ENCODE peak calls at places on chromosome 5, in ten cellular contexts. G is bronchial epithelial cell, L is GM06990, B is heart right ventricle, Q is astrocyte of the cerebellum, E is osteocyte, M is AG09319, Z is psoas muscle, H is AG04450, V is dorsolateral prefrontal cortex. P is an unnamed sample.

GRCh38 chr5:60677831-60678664 is 21.9 kb downstream of the DEPDC1B start:
- DNase-seq in G (peak), L (no peak), B (no peak), Q (peak), E (no peak), M (peak), Z (no peak), H (no peak), V (no peak), P (no peak)

GRCh38 chr5:52743970-52744369 is 43.7 kb upstream of the ITGA1 start:
- DNase-seq in G (no peak), L (peak), B (no peak), Q (peak), E (no peak), M (no peak), Z (no peak), H (no peak), V (no peak), P (no peak)

GRCh38 chr5:161165998-161166660 is 314.1 kb upstream of the ATP10B start:
- DNase-seq in G (no peak), L (no peak), B (no peak), Q (no peak), E (no peak), M (no peak), Z (no peak), H (no peak), V (peak), P (no peak)

GRCh38 chr5:128252794-128253193 is 169.2 kb downstream of the SLC12A2 start:
- DNase-seq in G (peak), L (no peak), B (no peak), Q (no peak), E (no peak), M (no peak), Z (no peak), H (no peak), V (no peak), P (no peak)

GRCh38 chr5:640461-641330 is 28.6 kb downstream of the CEP72 start:
- DNase-seq in G (no peak), L (no peak), B (no peak), Q (no peak), E (peak), M (no peak), Z (no peak), H (no peak), V (no peak), P (no peak)

GRCh38 chr5:157219491-157220271 is 39.0 kb downstream of the ITK start:
- DNase-seq in G (no peak), L (peak), B (no peak), Q (no peak), E (no peak), M (no peak), Z (no peak), H (no peak), V (no peak), P (no peak)

GRCh38 chr5:138752341-138752950 is 779 bp upstream of the CTNNA1 start:
- DNase-seq in G (peak), L (peak), B (no peak), Q (no peak), E (no peak), M (no peak), Z (no peak), H (no peak), V (no peak), P (no peak)

GRCh38 chr5:8517461-8517860 is 648.5 kb downstream of the MTRR start:
- DNase-seq in G (peak), L (no peak), B (no peak), Q (no peak), E (no peak), M (no peak), Z (no peak), H (no peak), V (no peak), P (no peak)

GRCh38 chr5:80339116-80339515 is 19.3 kb downstream of the SPZ1 start:
- DNase-seq in G (no peak), L (no peak), B (no peak), Q (no peak), E (no peak), M (no peak), Z (no peak), H (no peak), V (no peak), P (no peak)

GRCh38 chr5:109173395-109173794 is 236.4 kb downstream of the PJA2 start:
- DNase-seq in G (peak), L (no peak), B (no peak), Q (no peak), E (no peak), M (no peak), Z (no peak), H (no peak), V (no peak), P (no peak)

GRCh38 chr5:87400305-87400899 is 12.3 kb downstream of the CCNH start:
- DNase-seq in G (peak), L (no peak), B (no peak), Q (no peak), E (no peak), M (no peak), Z (no peak), H (no peak), V (no peak), P (no peak)

GRCh38 chr5:102589661-102590060 is 90.9 kb upstream of the SLCO6A1 start:
- DNase-seq in G (peak), L (no peak), B (no peak), Q (no peak), E (no peak), M (no peak), Z (no peak), H (no peak), V (no peak), P (no peak)

GRCh38 chr5:15899481-15899880 is 280.1 kb downstream of the MARCHF11 start:
- DNase-seq in G (no peak), L (no peak), B (no peak), Q (no peak), E (no peak), M (no peak), Z (no peak), H (no peak), V (no peak), P (no peak)

GRCh38 chr5:91403404-91403803 is 20.3 kb upstream of the ARRDC3 start:
- DNase-seq in G (no peak), L (no peak), B (no peak), Q (no peak), E (no peak), M (peak), Z (no peak), H (peak), V (no peak), P (no peak)

GRCh38 chr5:170348069-170348702 is 41.0 kb downstream of the KCNMB1 start:
- DNase-seq in G (no peak), L (no peak), B (no peak), Q (no peak), E (no peak), M (no peak), Z (no peak), H (no peak), V (no peak), P (no peak)

GRCh38 chr5:144122641-144123040 is 47.8 kb downstream of the YIPF5 start:
- DNase-seq in G (no peak), L (no peak), B (no peak), Q (no peak), E (no peak), M (no peak), Z (no peak), H (no peak), V (no peak), P (no peak)

GRCh38 chr5:9188131-9188530 is 357.7 kb downstream of the SEMA5A start:
- DNase-seq in G (peak), L (no peak), B (no peak), Q (no peak), E (no peak), M (peak), Z (no peak), H (peak), V (no peak), P (no peak)

GRCh38 chr5:141725909-141726308 is 43.9 kb upstream of the ARAP3 start:
- DNase-seq in G (no peak), L (no peak), B (no peak), Q (no peak), E (no peak), M (no peak), Z (no peak), H (no peak), V (no peak), P (no peak)

GRCh38 chr5:53418844-53419243 is 61.6 kb upstream of the FST start:
- DNase-seq in G (peak), L (no peak), B (no peak), Q (no peak), E (no peak), M (peak), Z (no peak), H (peak), V (no peak), P (no peak)

GRCh38 chr5:152124413-152125082 is 199.9 kb upstream of the GLRA1 start:
- DNase-seq in G (no peak), L (no peak), B (no peak), Q (no peak), E (no peak), M (no peak), Z (no peak), H (no peak), V (no peak), P (no peak)

GRCh38 chr5:146042628-146043279 is 62.6 kb downstream of the PLAC8L1 start:
- DNase-seq in G (peak), L (no peak), B (no peak), Q (peak), E (peak), M (peak), Z (no peak), H (peak), V (no peak), P (no peak)

GRCh38 chr5:41068169-41068568 is 3.0 kb downstream of the MROH2B start:
- DNase-seq in G (no peak), L (no peak), B (no peak), Q (peak), E (no peak), M (no peak), Z (no peak), H (no peak), V (no peak), P (no peak)

GRCh38 chr5:112070022-112070421 is 313.0 kb upstream of the NREP start:
- DNase-seq in G (peak), L (no peak), B (no peak), Q (no peak), E (no peak), M (no peak), Z (no peak), H (no peak), V (no peak), P (no peak)

GRCh38 chr5:154698681-154699275 is 56.4 kb upstream of the LARP1 start:
- DNase-seq in G (no peak), L (no peak), B (no peak), Q (no peak), E (no peak), M (no peak), Z (no peak), H (no peak), V (no peak), P (no peak)

GRCh38 chr5:116452774-116453368 is 121.8 kb downstream of the SEMA6A start:
- DNase-seq in G (peak), L (no peak), B (no peak), Q (no peak), E (no peak), M (no peak), Z (no peak), H (no peak), V (no peak), P (no peak)

GRCh38 chr5:89037090-89037489 is 154.1 kb upstream of the MEF2C start:
- DNase-seq in G (peak), L (no peak), B (no peak), Q (no peak), E (no peak), M (no peak), Z (no peak), H (peak), V (no peak), P (no peak)

GRCh38 chr5:142906863-142907671 is 136.9 kb downstream of the ARHGAP26 start:
- DNase-seq in G (no peak), L (no peak), B (peak), Q (no peak), E (no peak), M (no peak), Z (peak), H (peak), V (no peak), P (no peak)

GRCh38 chr5:147369742-147370374 is 135.0 kb downstream of the STK32A start:
- DNase-seq in G (peak), L (no peak), B (no peak), Q (no peak), E (no peak), M (no peak), Z (no peak), H (no peak), V (no peak), P (no peak)

GRCh38 chr5:172095368-172095960 is 89.0 kb upstream of the FBXW11 start:
- DNase-seq in G (no peak), L (no peak), B (no peak), Q (no peak), E (no peak), M (no peak), Z (no peak), H (no peak), V (no peak), P (no peak)

GRCh38 chr5:144189800-144190429 is 19.2 kb downstream of the KCTD16 start:
- DNase-seq in G (peak), L (no peak), B (no peak), Q (no peak), E (no peak), M (no peak), Z (no peak), H (no peak), V (no peak), P (no peak)

GRCh38 chr5:100004969-100005368 is 530.2 kb upstream of the FAM174A start:
- DNase-seq in G (peak), L (no peak), B (no peak), Q (no peak), E (no peak), M (no peak), Z (no peak), H (no peak), V (no peak), P (no peak)

GRCh38 chr5:153445875-153446567 is 44.4 kb upstream of the GRIA1 start:
- DNase-seq in G (peak), L (no peak), B (no peak), Q (no peak), E (peak), M (no peak), Z (no peak), H (no peak), V (peak), P (no peak)

GRCh38 chr5:151005975-151006576 is 14.3 kb upstream of the GPX3 start:
- DNase-seq in G (no peak), L (no peak), B (peak), Q (no peak), E (no peak), M (peak), Z (peak), H (peak), V (no peak), P (no peak)

GRCh38 chr5:64766105-64766504 is 2.4 kb downstream of the SREK1IP1 start:
- DNase-seq in G (peak), L (no peak), B (no peak), Q (no peak), E (no peak), M (no peak), Z (no peak), H (no peak), V (no peak), P (no peak)

GRCh38 chr5:154078305-154078704 is 39.5 kb downstream of the MFAP3 start:
- DNase-seq in G (no peak), L (no peak), B (no peak), Q (no peak), E (no peak), M (no peak), Z (no peak), H (no peak), V (no peak), P (no peak)

GRCh38 chr5:35012796-35013195 is 35.0 kb downstream of the AGXT2 start:
- DNase-seq in G (no peak), L (no peak), B (peak), Q (peak), E (no peak), M (no peak), Z (peak), H (no peak), V (no peak), P (no peak)

GRCh38 chr5:42772265-42772993 is 15.8 kb downstream of the CCDC152 start:
- DNase-seq in G (peak), L (no peak), B (no peak), Q (no peak), E (no peak), M (no peak), Z (no peak), H (no peak), V (no peak), P (no peak)

DNA sequence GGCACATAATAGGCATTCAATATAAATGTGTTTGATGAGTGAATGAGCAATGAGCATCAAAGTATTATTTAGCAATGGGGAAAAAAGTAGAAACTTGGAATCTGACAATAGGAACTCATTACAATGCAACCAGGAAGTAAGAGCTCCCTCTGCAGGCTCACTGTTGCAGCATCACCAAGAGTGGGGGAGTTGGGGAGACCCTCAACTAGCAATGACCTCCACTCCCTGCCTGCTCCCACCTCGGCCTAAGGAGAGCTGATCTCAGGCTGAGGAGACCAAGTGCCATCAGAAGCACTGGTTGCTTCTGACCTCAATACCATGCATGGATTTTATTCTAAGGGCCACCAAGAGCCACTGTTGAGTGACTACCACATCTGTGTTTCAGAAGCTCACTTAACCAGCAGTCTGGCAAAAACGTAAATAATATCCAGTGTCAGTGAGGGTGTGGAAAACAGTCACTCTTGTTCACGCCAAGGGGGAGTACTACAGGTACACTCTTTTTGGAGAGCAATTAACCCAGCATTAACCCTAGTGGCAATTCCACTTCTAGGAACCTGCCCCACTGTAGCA is 8.0 kb downstream of the VDAC1 start:
- DNase-seq in G (no peak), L (no peak), B (no peak), Q (no peak), E (no peak), M (no peak), Z (no peak), H (no peak), V (no peak), P (no peak)
- TF ChIP-seq CTCF in G (peak), L (peak), B (peak), Q (peak), E (peak), M (peak), Z (no peak), H (peak), V (peak), P (peak)

GRCh38 chr5:119336262-119336661 is 19.6 kb upstream of the TNFAIP8 start:
- DNase-seq in G (no peak), L (no peak), B (no peak), Q (no peak), E (no peak), M (no peak), Z (no peak), H (no peak), V (no peak), P (no peak)
- TF ChIP-seq CTCF in G (no peak), L (peak), B (no peak), Q (no peak), E (no peak), M (no peak), Z (no peak), H (no peak), V (no peak), P (no peak)

DNA sequence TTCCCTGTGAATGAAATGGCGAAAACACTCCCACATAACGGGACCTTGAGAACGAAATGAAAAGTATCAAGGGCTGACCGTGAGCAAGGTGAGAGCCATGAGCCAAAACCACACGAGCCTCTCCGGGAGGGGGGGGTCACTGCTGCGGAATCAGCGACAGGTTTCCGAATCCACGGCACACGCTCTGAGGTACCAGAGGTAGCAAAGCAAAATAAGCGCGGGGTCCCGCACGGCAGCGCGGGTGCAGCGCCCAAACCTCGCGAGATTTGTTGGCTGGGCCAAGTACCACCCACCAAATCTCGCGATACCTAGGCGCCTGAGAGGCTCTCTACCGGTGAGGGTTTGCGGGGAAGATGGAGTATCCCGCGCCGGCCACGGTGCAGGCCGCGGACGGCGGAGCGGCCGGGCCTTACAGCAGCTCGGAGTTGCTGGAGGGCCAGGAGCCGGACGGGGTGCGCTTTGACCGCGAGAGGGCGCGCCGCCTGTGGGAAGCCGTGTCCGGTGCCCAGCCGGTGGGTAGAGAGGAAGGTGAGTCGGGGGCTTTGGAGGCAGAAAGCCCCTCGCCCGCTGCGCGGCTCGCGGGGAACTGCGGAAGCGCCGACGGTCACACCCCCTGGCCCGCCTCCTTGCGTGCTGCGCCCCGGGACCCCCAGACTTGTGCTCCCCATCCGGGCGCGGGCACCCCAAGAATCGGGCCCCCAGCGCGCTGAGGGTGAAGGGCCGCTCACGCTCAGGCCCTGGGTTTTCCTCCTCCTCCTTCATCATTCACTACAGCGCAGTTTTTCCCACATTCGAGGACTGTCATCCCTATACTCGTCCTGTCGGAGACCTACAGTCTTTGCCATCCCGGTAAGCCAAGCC is at the start of gene ZNF346:
- DNase-seq in G (peak), L (peak), B (peak), Q (peak), E (peak), M (peak), Z (peak), H (peak), V (peak), P (peak)
- TF ChIP-seq CTCF in G (peak), L (peak), B (peak), Q (peak), E (peak), M (peak), Z (peak), H (peak), V (peak), P (peak)

DNA sequence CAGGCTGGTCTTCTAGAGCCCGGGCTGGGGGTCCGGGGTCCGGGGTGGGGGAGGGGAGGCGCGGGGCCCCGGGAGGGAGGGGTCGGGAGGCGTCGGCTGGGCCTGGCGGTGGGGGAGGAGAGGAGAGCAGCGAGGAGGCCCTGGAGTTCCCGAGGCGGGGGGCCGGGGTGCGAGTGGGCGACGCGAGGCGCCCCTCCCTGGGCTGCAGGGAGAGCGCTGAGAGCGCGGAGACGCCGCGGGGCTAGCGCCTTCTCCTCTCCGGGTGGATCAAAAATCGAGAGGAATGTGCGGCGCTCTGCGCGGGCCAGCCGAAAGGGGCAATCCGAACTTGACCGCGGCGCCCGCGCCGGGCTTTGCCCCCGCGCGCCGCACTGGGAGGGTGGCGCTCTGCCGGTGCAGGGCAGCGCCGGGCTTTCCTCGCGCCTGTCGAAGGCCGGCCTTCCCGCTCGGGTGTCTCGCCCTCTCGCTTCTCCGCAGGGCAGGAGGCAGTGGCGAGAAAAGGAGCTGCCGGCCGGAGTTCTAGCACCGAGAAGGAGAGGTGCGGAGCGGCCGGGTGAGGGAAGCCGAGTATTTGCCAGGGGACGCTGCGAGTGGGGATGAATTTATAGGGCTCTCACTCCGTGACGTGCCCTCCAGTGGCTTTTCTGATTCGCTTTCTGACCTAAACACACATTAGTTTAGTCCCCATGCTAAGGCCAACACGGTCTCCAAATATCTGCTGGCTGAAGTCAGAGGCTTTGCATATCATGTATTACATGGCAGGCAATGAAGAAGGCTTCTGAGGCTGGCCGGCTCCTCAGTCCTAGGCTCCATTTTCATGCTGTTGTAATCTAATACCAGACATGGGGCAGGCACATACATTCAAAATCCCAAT is at the start of gene GDNF:
- DNase-seq in G (no peak), L (peak), B (peak), Q (peak), E (no peak), M (no peak), Z (peak), H (peak), V (peak), P (peak)
- TF ChIP-seq CTCF in G (peak), L (no peak), B (peak), Q (peak), E (peak), M (peak), Z (peak), H (peak), V (no peak), P (peak)